ENCODE peak calls at places on chromosomes 12 and 14, in ten cellular contexts. N is lung, R is GM23338, E is breast epithelium, Y is SK-N-SH, J is tibial artery, V is adrenal gland, K is lower lobe of right lung, B is heart left ventricle, P is WERI-Rb-1. Q is an unnamed sample. For H3K27me3, the result is how much of the 10 kb centered on the place peaks cover.

GRCh38 chr12:104496336-104496735 is 39.6 kb downstream of the CHST11 start:
- DNase-seq in K (no peak), P (no peak), J (no peak), B (no peak), R (no peak), V (no peak), Y (peak), E (no peak), N (no peak), Q (no peak)

GRCh38 chr12:95551305-95551704 is at the start of gene USP44:
- DNase-seq in Y (no peak), V (no peak), N (no peak), P (no peak), E (no peak), K (no peak), B (no peak), R (peak), J (no peak), Q (no peak)

GRCh38 chr12:69239922-69240624 is 704 bp downstream of the CPSF6 start:
- DNase-seq in R (peak), J (peak), K (peak), Y (peak), E (peak), B (peak), P (peak), V (peak), N (peak), Q (peak)

GRCh38 chr14:91835197-91835919 is 32.0 kb downstream of the TC2N start:
- DNase-seq in P (no peak), Y (no peak), B (no peak), R (peak), J (no peak), K (no peak), E (no peak), V (no peak), N (no peak), Q (no peak)

GRCh38 chr14:73709904-73710469 is 4.2 kb downstream of the PNMA1 start:
- DNase-seq in P (no peak), E (no peak), R (no peak), N (no peak), V (no peak), J (no peak), B (no peak), K (no peak), Y (no peak), Q (no peak)

GRCh38 chr12:50952510-50952909 is at the start of gene HIGD1C:
- DNase-seq in B (no peak), P (no peak), E (no peak), R (peak), V (no peak), N (no peak), K (no peak), J (no peak), Y (no peak), Q (no peak)

GRCh38 chr12:80053048-80053790 is 46.1 kb upstream of the OTOGL start:
- DNase-seq in R (no peak), N (peak), E (peak), Y (peak), V (peak), K (peak), J (peak), B (peak), P (no peak), Q (peak)

GRCh38 chr12:614727-615060 is 48.6 kb downstream of the NINJ2 start:
- DNase-seq in N (no peak), Y (no peak), E (no peak), P (no peak), J (no peak), V (no peak), B (no peak), K (no peak), R (no peak), Q (no peak)

GRCh38 chr12:109720152-109720855 is 6.7 kb downstream of the FAM222A start:
- DNase-seq in K (no peak), N (no peak), V (peak), B (peak), P (no peak), E (no peak), Y (peak), J (no peak), R (no peak), Q (peak)

GRCh38 chr12:3197131-3197818 is 120.1 kb downstream of the TSPAN9 start:
- DNase-seq in R (no peak), J (no peak), E (no peak), Y (no peak), B (no peak), K (no peak), N (no peak), P (no peak), V (no peak), Q (no peak)

GRCh38 chr12:49929581-49929980 is 21.0 kb upstream of the AQP2 start:
- DNase-seq in Y (no peak), K (no peak), R (no peak), N (no peak), B (no peak), P (no peak), E (no peak), J (no peak), V (no peak), Q (no peak)

GRCh38 chr12:12007001-12007712 is 63.6 kb upstream of the BCL2L14 start:
- DNase-seq in Y (no peak), E (no peak), V (peak), N (no peak), J (no peak), B (no peak), P (no peak), K (no peak), R (no peak), Q (no peak)

GRCh38 chr14:38065101-38065762 is 142.5 kb upstream of the SSTR1 start:
- DNase-seq in P (no peak), B (peak), N (no peak), J (no peak), Y (no peak), K (no peak), E (no peak), R (peak), V (no peak), Q (no peak)

GRCh38 chr14:52254086-52254485 is 13.4 kb upstream of the PTGDR start:
- DNase-seq in Y (no peak), J (no peak), P (no peak), R (no peak), B (no peak), N (no peak), V (no peak), K (no peak), E (no peak), Q (no peak)

GRCh38 chr12:69173358-69173757 is 66.0 kb upstream of the CPSF6 start:
- DNase-seq in R (no peak), P (no peak), K (no peak), B (no peak), N (no peak), V (no peak), J (no peak), Y (no peak), E (no peak), Q (no peak)

GRCh38 chr12:97465012-97465345 is 2.4 kb downstream of the RMST start:
- DNase-seq in R (peak), K (no peak), E (no peak), P (no peak), B (no peak), Y (no peak), J (no peak), V (no peak), N (no peak), Q (no peak)

GRCh38 chr12:47590771-47591368 is 115.0 kb downstream of the RPAP3 start:
- DNase-seq in B (no peak), Y (no peak), K (no peak), V (no peak), R (no peak), E (no peak), J (no peak), P (no peak), N (no peak), Q (no peak)

GRCh38 chr12:109627633-109628032 is 54.0 kb downstream of the MVK start:
- DNase-seq in K (no peak), Y (no peak), P (no peak), V (peak), E (no peak), R (no peak), J (no peak), N (no peak), B (no peak), Q (no peak)

GRCh38 chr12:22234561-22234960 is 99.9 kb downstream of the ST8SIA1 start:
- DNase-seq in N (no peak), K (no peak), J (no peak), E (no peak), Y (no peak), R (no peak), P (no peak), V (no peak), B (no peak), Q (no peak)

GRCh38 chr14:98606041-98606640 is 665.9 kb downstream of the BCL11B start:
- DNase-seq in Y (no peak), K (no peak), V (no peak), N (no peak), E (no peak), P (no peak), J (no peak), B (no peak), R (no peak), Q (no peak)

GRCh38 chr14:31489680-31490079 is 1.8 kb upstream of the GPR33 start:
- DNase-seq in P (no peak), B (no peak), Y (no peak), V (no peak), K (no peak), N (no peak), R (no peak), E (no peak), J (no peak), Q (no peak)

GRCh38 chr14:59328410-59328809 is 136.8 kb downstream of the GPR135 start:
- DNase-seq in V (no peak), Y (no peak), P (no peak), J (no peak), K (no peak), N (no peak), R (no peak), E (no peak), B (no peak), Q (no peak)

GRCh38 chr12:25655702-25656101 is 102.6 kb upstream of the LMNTD1 start:
- DNase-seq in B (no peak), K (no peak), V (no peak), P (peak), Y (no peak), J (no peak), R (no peak), N (no peak), E (peak), Q (no peak)

GRCh38 chr12:49043856-49044258 is 16.7 kb downstream of the KMT2D start:
- DNase-seq in V (peak), P (peak), R (peak), Y (peak), N (peak), B (peak), E (no peak), K (peak), J (no peak), Q (peak)

GRCh38 chr12:57214398-57214781 is 2.2 kb upstream of the NXPH4 start:
- DNase-seq in E (peak), B (peak), J (peak), V (peak), P (peak), R (peak), K (no peak), Y (peak), N (peak), Q (peak)

GRCh38 chr14:78805586-78805985 is 635.4 kb downstream of the NRXN3 start:
- DNase-seq in B (no peak), E (no peak), P (no peak), K (no peak), V (no peak), R (no peak), J (no peak), N (no peak), Y (no peak), Q (no peak)

GRCh38 chr12:123532808-123533649 is 490 bp downstream of the RILPL1 start:
- DNase-seq in P (peak), Y (no peak), K (peak), J (peak), B (peak), V (peak), R (peak), E (no peak), N (peak), Q (peak)

GRCh38 chr14:76953196-76953945 is 75.1 kb downstream of the IRF2BPL start:
- DNase-seq in V (peak), N (peak), E (peak), P (no peak), Y (peak), J (peak), B (peak), K (peak), R (peak), Q (peak)

GRCh38 chr12:120706029-120706428 is 4.2 kb upstream of the UNC119B start:
- DNase-seq in J (no peak), B (no peak), N (no peak), V (no peak), K (no peak), P (no peak), E (no peak), R (no peak), Y (no peak), Q (no peak)

GRCh38 chr14:74275265-74275841 is 27.4 kb downstream of the ABCD4 start:
- DNase-seq in P (no peak), Y (no peak), K (no peak), E (peak), B (no peak), R (no peak), V (no peak), J (no peak), N (no peak), Q (no peak)

GRCh38 chr12:39378346-39378745 is 64.6 kb downstream of the KIF21A start:
- DNase-seq in Y (no peak), R (no peak), B (no peak), V (no peak), E (no peak), N (no peak), K (no peak), J (no peak), P (no peak), Q (no peak)

GRCh38 chr14:36363704-36364103 is 43.3 kb upstream of the MBIP start:
- DNase-seq in V (no peak), Y (no peak), K (peak), N (no peak), R (no peak), J (no peak), E (no peak), P (no peak), B (no peak), Q (no peak)

GRCh38 chr14:93838253-93838652 is 50.0 kb upstream of the PRIMA1 start:
- DNase-seq in J (no peak), R (no peak), N (no peak), B (no peak), P (no peak), E (no peak), Y (no peak), K (no peak), V (no peak), Q (no peak)

GRCh38 chr12:34048714-34049113 is 26.4 kb downstream of the ALG10 start:
- DNase-seq in K (no peak), P (no peak), B (no peak), V (no peak), R (no peak), N (no peak), J (no peak), Y (no peak), E (no peak), Q (no peak)

GRCh38 chr12:110582286-110583136 is 607 bp downstream of the PPTC7 start:
- DNase-seq in R (peak), P (peak), J (peak), V (peak), Y (peak), B (peak), E (peak), N (peak), K (peak), Q (peak)

GRCh38 chr12:93176610-93177126 is 201.1 kb upstream of the NUDT4 start:
- DNase-seq in B (no peak), Y (no peak), R (no peak), P (no peak), E (no peak), K (no peak), V (no peak), J (no peak), N (no peak), Q (no peak)
- H3K27ac ChIP-seq in B (peak), Y (peak), R (no peak), P (no peak), E (peak), K (no peak), V (peak), J (peak), N (no peak), Q (peak)

GRCh38 chr12:113744802-113745395 is 221.2 kb downstream of the RBM19 start:
- DNase-seq in P (no peak), N (no peak), E (no peak), J (no peak), Y (no peak), R (no peak), V (no peak), K (no peak), B (no peak), Q (no peak)
- H3K27me3 ChIP-seq in P (under half), N (under half), E (under half), J (under half), Y (under half), R (under half), V (under half), K (under half), B (under half), Q (half or more)

DNA sequence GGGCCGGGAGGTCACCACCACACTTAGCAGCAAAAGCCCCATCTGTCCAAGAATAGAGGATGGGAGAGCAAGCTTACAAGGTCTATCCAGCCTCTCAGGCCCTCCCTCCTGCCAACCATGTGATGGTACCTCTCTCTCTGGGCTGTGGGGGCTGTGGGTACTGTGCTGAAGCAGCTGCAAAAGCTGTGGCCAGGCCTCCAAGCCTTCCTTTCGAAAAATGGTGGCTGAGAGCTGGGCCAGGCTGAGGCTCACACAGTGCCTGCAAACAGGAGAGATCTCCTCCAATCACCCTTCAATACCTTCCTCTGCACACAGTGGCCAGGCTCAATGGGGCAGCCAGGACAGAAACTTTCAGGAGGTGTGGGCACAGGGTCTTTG is 1.1 kb downstream of the IPO4 start:
- DNase-seq in J (no peak), E (no peak), Y (no peak), K (no peak), N (no peak), B (no peak), V (no peak), P (no peak), R (no peak), Q (no peak)
- H3K27ac ChIP-seq in J (no peak), E (no peak), Y (no peak), K (peak), N (no peak), B (no peak), V (peak), P (peak), R (no peak), Q (no peak)

GRCh38 chr14:64880382-64881121 is 845 bp upstream of the SPTB start:
- DNase-seq in N (peak), V (peak), Y (peak), R (peak), B (peak), P (peak), E (no peak), J (peak), K (peak), Q (peak)
- H3K27me3 ChIP-seq in N (under half), V (under half), Y (under half), R (half or more), B (under half), P (under half), E (under half), J (under half), K (under half), Q (half or more)

DNA sequence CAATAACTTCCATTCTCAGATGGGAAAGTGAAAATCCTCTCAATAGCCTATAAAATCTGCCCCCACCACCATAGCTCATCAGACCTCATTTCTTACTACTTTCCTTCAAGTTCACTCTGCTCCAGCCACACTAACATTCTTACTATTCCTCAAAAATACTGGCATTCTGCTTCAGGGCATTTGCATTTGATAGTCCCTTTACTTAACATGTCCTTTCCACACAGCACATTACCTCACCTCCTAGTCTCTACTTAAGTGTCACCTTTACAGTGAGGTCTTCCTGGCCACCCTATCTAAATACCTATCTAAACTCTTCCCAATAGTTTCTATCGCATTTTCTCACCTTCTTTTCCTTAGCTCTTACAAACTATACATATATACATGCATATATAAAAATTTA is 6.8 kb downstream of the EML5 start:
- DNase-seq in B (no peak), E (no peak), J (no peak), Y (no peak), P (no peak), K (no peak), N (no peak), R (no peak), V (no peak), Q (no peak)
- H3K27ac ChIP-seq in B (no peak), E (no peak), J (no peak), Y (no peak), P (no peak), K (no peak), N (no peak), R (no peak), V (no peak), Q (no peak)

DNA sequence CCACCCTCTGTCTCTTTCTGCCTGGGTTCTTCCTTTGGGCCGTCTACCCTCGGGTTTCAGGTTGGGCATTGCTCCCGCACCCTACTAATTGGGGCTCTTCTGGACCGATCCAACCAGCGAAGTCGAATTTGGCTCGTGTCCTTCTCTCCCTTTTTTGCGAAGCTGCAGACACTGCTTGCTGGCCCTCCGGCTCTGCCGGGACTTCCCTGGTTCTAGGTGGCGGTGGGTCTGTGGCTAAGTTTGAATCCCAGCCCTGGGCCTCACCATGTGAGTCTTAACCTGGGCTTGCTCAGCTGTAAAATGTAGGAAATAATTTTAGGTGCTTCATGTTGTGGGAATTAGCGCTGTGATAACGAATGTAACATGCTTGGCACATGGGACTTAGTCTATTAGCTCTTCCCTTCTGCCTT is 418 bp upstream of the CISTR start:
- DNase-seq in N (no peak), Y (no peak), P (no peak), J (no peak), V (no peak), B (no peak), K (no peak), R (no peak), E (no peak), Q (no peak)
- H3K27me3 ChIP-seq in N (under half), Y (half or more), P (under half), J (under half), V (under half), B (under half), K (under half), R (half or more), E (under half), Q (half or more)

GRCh38 chr12:27273114-27273513 is 29.0 kb downstream of the STK38L start:
- DNase-seq in V (no peak), P (no peak), N (no peak), E (no peak), R (no peak), Y (no peak), J (no peak), K (no peak), B (no peak), Q (no peak)
- H3K27ac ChIP-seq in V (peak), P (no peak), N (peak), E (no peak), R (no peak), Y (no peak), J (peak), K (no peak), B (no peak), Q (peak)

DNA sequence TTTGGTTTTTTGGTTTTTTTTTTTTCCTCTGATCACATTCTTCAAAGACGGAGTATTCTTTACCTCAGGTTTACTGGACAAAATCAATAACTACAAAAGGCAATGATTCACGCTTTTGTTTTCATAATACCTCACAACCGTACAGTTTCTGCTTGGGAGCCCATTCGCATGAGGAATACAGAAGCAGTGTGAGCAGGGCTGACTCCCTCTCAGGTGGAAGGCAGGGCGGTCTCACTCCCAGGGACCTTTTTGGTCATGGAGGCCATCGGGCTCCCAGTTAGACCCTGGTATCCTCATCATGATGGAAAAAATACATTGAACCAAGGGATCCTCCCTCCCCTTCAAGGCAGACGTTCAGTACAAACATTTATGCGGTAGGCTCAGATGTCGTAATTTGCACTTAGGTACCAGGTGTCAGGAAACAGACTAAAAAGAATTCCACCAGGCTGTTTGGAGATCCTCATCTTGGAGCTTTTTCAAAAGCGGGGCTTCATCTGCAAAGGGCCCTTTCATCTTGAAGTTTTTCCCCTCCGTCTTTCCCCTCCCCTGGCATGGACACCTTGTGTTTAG is 19.0 kb upstream of the TIGAR start:
- DNase-seq in P (no peak), K (no peak), N (no peak), V (no peak), B (no peak), E (no peak), Y (no peak), R (no peak), J (no peak), Q (no peak)
- H3K27me3 ChIP-seq in P (under half), K (under half), N (under half), V (under half), B (under half), E (under half), Y (half or more), R (under half), J (under half), Q (under half)

GRCh38 chr12:113831486-113831885 is 134.6 kb downstream of the RBM19 start:
- DNase-seq in J (no peak), V (no peak), E (no peak), R (no peak), N (no peak), Y (no peak), P (peak), K (no peak), B (no peak), Q (no peak)
- H3K27ac ChIP-seq in J (no peak), V (no peak), E (no peak), R (no peak), N (no peak), Y (peak), P (peak), K (no peak), B (no peak), Q (no peak)

Q was measured in left ventricle myocardium inferior.